ENCODE peak calls at places on chromosomes 7 and 10, in nine cellular contexts. One of them, this sample, is unnamed.

GRCh38 chr10:73886085-73886529 is 11.8 kb upstream of the CAMK2G start:
- DNase-seq in aorta: peak; percentile 85
- DNase-seq in cardiac muscle cell: peak; percentile 82
- DNase-seq in epithelial cell of esophagus: peak; percentile 87
- DNase-seq in Calu3: peak; percentile 88
- DNase-seq in neuronal stem cell: peak; percentile 62
- DNase-seq in activated CD4-positive, alpha-beta T cell treated with anti-CD3 and anti-CD28 coated beads, Interleukin-2, amount 50 U/mL, for 24 hours: peak; percentile 44
- DNase-seq in NCI-H2081: peak; percentile 39
- DNase-seq in NCI-H1092 treated with DMSO at 0.1 percent for 48 hours: peak; percentile 61
- DNase-seq in this sample: no peak

GRCh38 chr7:30240401-30240800 is 44.0 kb upstream of the ZNRF2 start:
- DNase-seq in activated CD4-positive, alpha-beta T cell treated with anti-CD3 and anti-CD28 coated beads, Interleukin-2, amount 50 U/mL, for 24 hours: no peak
- DNase-seq in Calu3: no peak
- DNase-seq in aorta: no peak
- DNase-seq in cardiac muscle cell: peak; percentile 66
- DNase-seq in neuronal stem cell: no peak
- DNase-seq in NCI-H2081: no peak
- DNase-seq in NCI-H1092 treated with DMSO at 0.1 percent for 48 hours: no peak
- DNase-seq in epithelial cell of esophagus: no peak
- DNase-seq in this sample: no peak

GRCh38 chr10:123561145-123561448 is 105.1 kb upstream of the GPR26 start:
- DNase-seq in cardiac muscle cell: no peak
- DNase-seq in NCI-H2081: no peak
- DNase-seq in activated CD4-positive, alpha-beta T cell treated with anti-CD3 and anti-CD28 coated beads, Interleukin-2, amount 50 U/mL, for 24 hours: no peak
- DNase-seq in Calu3: no peak
- DNase-seq in epithelial cell of esophagus: no peak
- DNase-seq in neuronal stem cell: no peak
- DNase-seq in aorta: no peak
- DNase-seq in NCI-H1092 treated with DMSO at 0.1 percent for 48 hours: no peak
- DNase-seq in this sample: peak; percentile 61

GRCh38 chr10:68560201-68560915 is at the start of gene TET1:
- DNase-seq in NCI-H1092 treated with DMSO at 0.1 percent for 48 hours: peak; percentile 39
- DNase-seq in neuronal stem cell: peak; percentile 90
- DNase-seq in cardiac muscle cell: peak; percentile 84
- DNase-seq in aorta: no peak
- DNase-seq in Calu3: peak; percentile 51
- DNase-seq in NCI-H2081: peak; percentile 19
- DNase-seq in activated CD4-positive, alpha-beta T cell treated with anti-CD3 and anti-CD28 coated beads, Interleukin-2, amount 50 U/mL, for 24 hours: no peak
- DNase-seq in epithelial cell of esophagus: peak; percentile 11
- DNase-seq in this sample: peak; percentile 71

GRCh38 chr10:132748545-132749427 is 37.2 kb downstream of the NKX6-2 start:
- DNase-seq in neuronal stem cell: no peak
- DNase-seq in activated CD4-positive, alpha-beta T cell treated with anti-CD3 and anti-CD28 coated beads, Interleukin-2, amount 50 U/mL, for 24 hours: no peak
- DNase-seq in NCI-H2081: no peak
- DNase-seq in Calu3: no peak
- DNase-seq in epithelial cell of esophagus: no peak
- DNase-seq in aorta: no peak
- DNase-seq in NCI-H1092 treated with DMSO at 0.1 percent for 48 hours: no peak
- DNase-seq in cardiac muscle cell: no peak
- DNase-seq in this sample: no peak

GRCh38 chr7:65287023-65287422 is 86.6 kb upstream of the ZNF92 start:
- DNase-seq in Calu3: no peak
- DNase-seq in cardiac muscle cell: no peak
- DNase-seq in neuronal stem cell: no peak
- DNase-seq in NCI-H2081: no peak
- DNase-seq in aorta: no peak
- DNase-seq in epithelial cell of esophagus: no peak
- DNase-seq in NCI-H1092 treated with DMSO at 0.1 percent for 48 hours: no peak
- DNase-seq in activated CD4-positive, alpha-beta T cell treated with anti-CD3 and anti-CD28 coated beads, Interleukin-2, amount 50 U/mL, for 24 hours: no peak
- DNase-seq in this sample: no peak

GRCh38 chr10:48457949-48458661 is 146.8 kb downstream of the ARHGAP22 start:
- DNase-seq in cardiac muscle cell: no peak
- DNase-seq in activated CD4-positive, alpha-beta T cell treated with anti-CD3 and anti-CD28 coated beads, Interleukin-2, amount 50 U/mL, for 24 hours: no peak
- DNase-seq in epithelial cell of esophagus: no peak
- DNase-seq in NCI-H2081: no peak
- DNase-seq in Calu3: no peak
- DNase-seq in neuronal stem cell: no peak
- DNase-seq in NCI-H1092 treated with DMSO at 0.1 percent for 48 hours: no peak
- DNase-seq in aorta: peak; percentile 60
- DNase-seq in this sample: peak; percentile 73

GRCh38 chr10:125370578-125370977 is 210.2 kb upstream of the CTBP2 start:
- DNase-seq in activated CD4-positive, alpha-beta T cell treated with anti-CD3 and anti-CD28 coated beads, Interleukin-2, amount 50 U/mL, for 24 hours: no peak
- DNase-seq in cardiac muscle cell: peak; percentile 62
- DNase-seq in NCI-H1092 treated with DMSO at 0.1 percent for 48 hours: no peak
- DNase-seq in aorta: peak; percentile 42
- DNase-seq in epithelial cell of esophagus: peak; percentile 14
- DNase-seq in Calu3: no peak
- DNase-seq in neuronal stem cell: peak; percentile 66
- DNase-seq in NCI-H2081: no peak
- DNase-seq in this sample: no peak

GRCh38 chr7:36315309-36315948 is 74.2 kb upstream of the ANLN start:
- DNase-seq in Calu3: peak; percentile 35
- DNase-seq in aorta: no peak
- DNase-seq in NCI-H1092 treated with DMSO at 0.1 percent for 48 hours: no peak
- DNase-seq in epithelial cell of esophagus: no peak
- DNase-seq in NCI-H2081: no peak
- DNase-seq in neuronal stem cell: no peak
- DNase-seq in activated CD4-positive, alpha-beta T cell treated with anti-CD3 and anti-CD28 coated beads, Interleukin-2, amount 50 U/mL, for 24 hours: no peak
- DNase-seq in cardiac muscle cell: no peak
- DNase-seq in this sample: no peak

GRCh38 chr10:104556831-104557230 is 84.3 kb upstream of the SORCS3 start:
- DNase-seq in NCI-H2081: no peak
- DNase-seq in cardiac muscle cell: no peak
- DNase-seq in aorta: no peak
- DNase-seq in neuronal stem cell: no peak
- DNase-seq in epithelial cell of esophagus: no peak
- DNase-seq in activated CD4-positive, alpha-beta T cell treated with anti-CD3 and anti-CD28 coated beads, Interleukin-2, amount 50 U/mL, for 24 hours: no peak
- DNase-seq in NCI-H1092 treated with DMSO at 0.1 percent for 48 hours: no peak
- DNase-seq in Calu3: no peak
- DNase-seq in this sample: no peak

GRCh38 chr10:26725837-26726727 is 28.6 kb downstream of the PDSS1 start:
- DNase-seq in aorta: peak; percentile 86
- DNase-seq in NCI-H1092 treated with DMSO at 0.1 percent for 48 hours: peak; percentile 22
- DNase-seq in epithelial cell of esophagus: peak; percentile 73
- DNase-seq in NCI-H2081: peak; percentile 1
- DNase-seq in activated CD4-positive, alpha-beta T cell treated with anti-CD3 and anti-CD28 coated beads, Interleukin-2, amount 50 U/mL, for 24 hours: no peak
- DNase-seq in Calu3: peak; percentile 56
- DNase-seq in neuronal stem cell: peak; percentile 36
- DNase-seq in cardiac muscle cell: peak; percentile 58
- DNase-seq in this sample: no peak

GRCh38 chr7:100675581-100676350 is 2.2 kb downstream of the GNB2 start:
- DNase-seq in neuronal stem cell: peak; percentile 68
- DNase-seq in NCI-H2081: peak; percentile 72
- DNase-seq in cardiac muscle cell: peak; percentile 34
- DNase-seq in epithelial cell of esophagus: peak; percentile 66
- DNase-seq in Calu3: peak; percentile 33
- DNase-seq in activated CD4-positive, alpha-beta T cell treated with anti-CD3 and anti-CD28 coated beads, Interleukin-2, amount 50 U/mL, for 24 hours: peak; percentile 46
- DNase-seq in NCI-H1092 treated with DMSO at 0.1 percent for 48 hours: peak; percentile 61
- DNase-seq in aorta: peak; percentile 92
- DNase-seq in this sample: peak; percentile 91

GRCh38 chr7:123410273-123410928 is 124.0 kb downstream of the IQUB start:
- DNase-seq in cardiac muscle cell: no peak
- DNase-seq in aorta: no peak
- DNase-seq in Calu3: no peak
- DNase-seq in NCI-H1092 treated with DMSO at 0.1 percent for 48 hours: no peak
- DNase-seq in epithelial cell of esophagus: peak; percentile 33
- DNase-seq in NCI-H2081: no peak
- DNase-seq in neuronal stem cell: no peak
- DNase-seq in activated CD4-positive, alpha-beta T cell treated with anti-CD3 and anti-CD28 coated beads, Interleukin-2, amount 50 U/mL, for 24 hours: no peak
- DNase-seq in this sample: no peak

GRCh38 chr7:37284805-37285211 is 163.9 kb downstream of the ELMO1 start:
- DNase-seq in Calu3: peak; percentile 63
- DNase-seq in aorta: peak; percentile 78
- DNase-seq in activated CD4-positive, alpha-beta T cell treated with anti-CD3 and anti-CD28 coated beads, Interleukin-2, amount 50 U/mL, for 24 hours: no peak
- DNase-seq in cardiac muscle cell: peak; percentile 69
- DNase-seq in neuronal stem cell: peak; percentile 41
- DNase-seq in NCI-H2081: peak; percentile 61
- DNase-seq in epithelial cell of esophagus: peak; percentile 25
- DNase-seq in NCI-H1092 treated with DMSO at 0.1 percent for 48 hours: peak; percentile 24
- DNase-seq in this sample: no peak

GRCh38 chr10:76190871-76191270 is 759.4 kb downstream of the LRMDA start:
- DNase-seq in Calu3: no peak
- DNase-seq in NCI-H1092 treated with DMSO at 0.1 percent for 48 hours: no peak
- DNase-seq in epithelial cell of esophagus: no peak
- DNase-seq in NCI-H2081: no peak
- DNase-seq in activated CD4-positive, alpha-beta T cell treated with anti-CD3 and anti-CD28 coated beads, Interleukin-2, amount 50 U/mL, for 24 hours: no peak
- DNase-seq in aorta: no peak
- DNase-seq in cardiac muscle cell: no peak
- DNase-seq in neuronal stem cell: no peak
- DNase-seq in this sample: no peak

GRCh38 chr10:83957168-83957750 is 182.1 kb upstream of the GHITM start:
- DNase-seq in Calu3: no peak
- DNase-seq in aorta: no peak
- DNase-seq in activated CD4-positive, alpha-beta T cell treated with anti-CD3 and anti-CD28 coated beads, Interleukin-2, amount 50 U/mL, for 24 hours: no peak
- DNase-seq in NCI-H2081: no peak
- DNase-seq in NCI-H1092 treated with DMSO at 0.1 percent for 48 hours: no peak
- DNase-seq in neuronal stem cell: no peak
- DNase-seq in cardiac muscle cell: no peak
- DNase-seq in epithelial cell of esophagus: no peak
- DNase-seq in this sample: no peak

GRCh38 chr10:131694963-131695813 is 205.6 kb upstream of the PPP2R2D start:
- DNase-seq in epithelial cell of esophagus: no peak
- DNase-seq in NCI-H2081: no peak
- DNase-seq in NCI-H1092 treated with DMSO at 0.1 percent for 48 hours: no peak
- DNase-seq in cardiac muscle cell: no peak
- DNase-seq in neuronal stem cell: no peak
- DNase-seq in activated CD4-positive, alpha-beta T cell treated with anti-CD3 and anti-CD28 coated beads, Interleukin-2, amount 50 U/mL, for 24 hours: no peak
- DNase-seq in Calu3: no peak
- DNase-seq in aorta: peak; percentile 46
- DNase-seq in this sample: no peak

GRCh38 chr10:121058082-121058481 is 206.9 kb downstream of the WDR11 start:
- DNase-seq in activated CD4-positive, alpha-beta T cell treated with anti-CD3 and anti-CD28 coated beads, Interleukin-2, amount 50 U/mL, for 24 hours: no peak
- DNase-seq in cardiac muscle cell: no peak
- DNase-seq in neuronal stem cell: no peak
- DNase-seq in aorta: no peak
- DNase-seq in epithelial cell of esophagus: no peak
- DNase-seq in NCI-H1092 treated with DMSO at 0.1 percent for 48 hours: no peak
- DNase-seq in Calu3: no peak
- DNase-seq in NCI-H2081: no peak
- DNase-seq in this sample: no peak

GRCh38 chr7:55245271-55245723 is 119.8 kb upstream of the LANCL2 start:
- DNase-seq in epithelial cell of esophagus: peak; percentile 53
- DNase-seq in aorta: no peak
- DNase-seq in activated CD4-positive, alpha-beta T cell treated with anti-CD3 and anti-CD28 coated beads, Interleukin-2, amount 50 U/mL, for 24 hours: no peak
- DNase-seq in NCI-H1092 treated with DMSO at 0.1 percent for 48 hours: no peak
- DNase-seq in cardiac muscle cell: no peak
- DNase-seq in NCI-H2081: no peak
- DNase-seq in Calu3: peak; percentile 53
- DNase-seq in neuronal stem cell: no peak
- DNase-seq in this sample: no peak

GRCh38 chr10:30046476-30046875 is 12.9 kb downstream of the JCAD start:
- DNase-seq in NCI-H2081: no peak
- DNase-seq in neuronal stem cell: no peak
- DNase-seq in cardiac muscle cell: no peak
- DNase-seq in NCI-H1092 treated with DMSO at 0.1 percent for 48 hours: no peak
- DNase-seq in epithelial cell of esophagus: no peak
- DNase-seq in Calu3: no peak
- DNase-seq in aorta: no peak
- DNase-seq in activated CD4-positive, alpha-beta T cell treated with anti-CD3 and anti-CD28 coated beads, Interleukin-2, amount 50 U/mL, for 24 hours: no peak
- DNase-seq in this sample: no peak

GRCh38 chr10:102523250-102524029 is 19.7 kb downstream of the SUFU start:
- DNase-seq in neuronal stem cell: no peak
- DNase-seq in activated CD4-positive, alpha-beta T cell treated with anti-CD3 and anti-CD28 coated beads, Interleukin-2, amount 50 U/mL, for 24 hours: no peak
- DNase-seq in NCI-H1092 treated with DMSO at 0.1 percent for 48 hours: no peak
- DNase-seq in cardiac muscle cell: no peak
- DNase-seq in aorta: peak; percentile 87
- DNase-seq in Calu3: no peak
- DNase-seq in epithelial cell of esophagus: no peak
- DNase-seq in NCI-H2081: no peak
- DNase-seq in this sample: no peak

GRCh38 chr10:101834341-101834740 is 9.3 kb downstream of the KCNIP2 start:
- DNase-seq in Calu3: no peak
- DNase-seq in NCI-H1092 treated with DMSO at 0.1 percent for 48 hours: no peak
- DNase-seq in cardiac muscle cell: no peak
- DNase-seq in aorta: no peak
- DNase-seq in neuronal stem cell: no peak
- DNase-seq in activated CD4-positive, alpha-beta T cell treated with anti-CD3 and anti-CD28 coated beads, Interleukin-2, amount 50 U/mL, for 24 hours: no peak
- DNase-seq in NCI-H2081: no peak
- DNase-seq in epithelial cell of esophagus: no peak
- DNase-seq in this sample: no peak

GRCh38 chr7:120394595-120394994 is 121.6 kb downstream of the KCND2 start:
- DNase-seq in cardiac muscle cell: no peak
- DNase-seq in Calu3: no peak
- DNase-seq in NCI-H2081: no peak
- DNase-seq in activated CD4-positive, alpha-beta T cell treated with anti-CD3 and anti-CD28 coated beads, Interleukin-2, amount 50 U/mL, for 24 hours: no peak
- DNase-seq in aorta: no peak
- DNase-seq in NCI-H1092 treated with DMSO at 0.1 percent for 48 hours: no peak
- DNase-seq in epithelial cell of esophagus: no peak
- DNase-seq in neuronal stem cell: no peak
- DNase-seq in this sample: no peak

GRCh38 chr10:122128357-122128756 is 139.4 kb downstream of the TACC2 start:
- DNase-seq in activated CD4-positive, alpha-beta T cell treated with anti-CD3 and anti-CD28 coated beads, Interleukin-2, amount 50 U/mL, for 24 hours: no peak
- DNase-seq in epithelial cell of esophagus: no peak
- DNase-seq in NCI-H2081: no peak
- DNase-seq in Calu3: no peak
- DNase-seq in aorta: peak; percentile 92
- DNase-seq in NCI-H1092 treated with DMSO at 0.1 percent for 48 hours: no peak
- DNase-seq in cardiac muscle cell: no peak
- DNase-seq in neuronal stem cell: no peak
- DNase-seq in this sample: no peak

GRCh38 chr7:45021604-45022296 is 21.7 kb downstream of the CCM2 start:
- DNase-seq in neuronal stem cell: no peak
- DNase-seq in aorta: no peak
- DNase-seq in NCI-H2081: no peak
- DNase-seq in NCI-H1092 treated with DMSO at 0.1 percent for 48 hours: no peak
- DNase-seq in activated CD4-positive, alpha-beta T cell treated with anti-CD3 and anti-CD28 coated beads, Interleukin-2, amount 50 U/mL, for 24 hours: no peak
- DNase-seq in cardiac muscle cell: no peak
- DNase-seq in epithelial cell of esophagus: peak; percentile 58
- DNase-seq in Calu3: no peak
- DNase-seq in this sample: no peak

GRCh38 chr10:27997865-27998177 is 1.1 kb downstream of the ODAD2 start:
- DNase-seq in epithelial cell of esophagus: no peak
- DNase-seq in Calu3: no peak
- DNase-seq in NCI-H1092 treated with DMSO at 0.1 percent for 48 hours: no peak
- DNase-seq in activated CD4-positive, alpha-beta T cell treated with anti-CD3 and anti-CD28 coated beads, Interleukin-2, amount 50 U/mL, for 24 hours: no peak
- DNase-seq in aorta: no peak
- DNase-seq in cardiac muscle cell: no peak
- DNase-seq in NCI-H2081: no peak
- DNase-seq in neuronal stem cell: no peak
- DNase-seq in this sample: no peak

GRCh38 chr7:149027560-149028345 is 552 bp downstream of the PDIA4 start:
- DNase-seq in NCI-H1092 treated with DMSO at 0.1 percent for 48 hours: peak; percentile 43
- DNase-seq in Calu3: no peak
- DNase-seq in NCI-H2081: no peak
- DNase-seq in neuronal stem cell: peak; percentile 6
- DNase-seq in epithelial cell of esophagus: peak; percentile 17
- DNase-seq in activated CD4-positive, alpha-beta T cell treated with anti-CD3 and anti-CD28 coated beads, Interleukin-2, amount 50 U/mL, for 24 hours: no peak
- DNase-seq in cardiac muscle cell: peak; percentile 30
- DNase-seq in aorta: no peak
- DNase-seq in this sample: peak; percentile 66

GRCh38 chr10:119461380-119461779 is 81.1 kb downstream of the RGS10 start:
- DNase-seq in aorta: no peak
- DNase-seq in neuronal stem cell: no peak
- DNase-seq in NCI-H1092 treated with DMSO at 0.1 percent for 48 hours: no peak
- DNase-seq in cardiac muscle cell: no peak
- DNase-seq in Calu3: peak; percentile 67
- DNase-seq in activated CD4-positive, alpha-beta T cell treated with anti-CD3 and anti-CD28 coated beads, Interleukin-2, amount 50 U/mL, for 24 hours: no peak
- DNase-seq in NCI-H2081: no peak
- DNase-seq in epithelial cell of esophagus: peak; percentile 95
- DNase-seq in this sample: no peak

GRCh38 chr7:12139421-12139820 is 71.7 kb upstream of the TMEM106B start:
- DNase-seq in cardiac muscle cell: no peak
- DNase-seq in NCI-H2081: no peak
- DNase-seq in neuronal stem cell: no peak
- DNase-seq in aorta: no peak
- DNase-seq in NCI-H1092 treated with DMSO at 0.1 percent for 48 hours: no peak
- DNase-seq in activated CD4-positive, alpha-beta T cell treated with anti-CD3 and anti-CD28 coated beads, Interleukin-2, amount 50 U/mL, for 24 hours: no peak
- DNase-seq in Calu3: no peak
- DNase-seq in epithelial cell of esophagus: peak; percentile 24
- DNase-seq in this sample: no peak

GRCh38 chr7:72003236-72003635 is 408.9 kb downstream of the CALN1 start:
- DNase-seq in aorta: no peak
- DNase-seq in epithelial cell of esophagus: no peak
- DNase-seq in neuronal stem cell: no peak
- DNase-seq in NCI-H1092 treated with DMSO at 0.1 percent for 48 hours: no peak
- DNase-seq in activated CD4-positive, alpha-beta T cell treated with anti-CD3 and anti-CD28 coated beads, Interleukin-2, amount 50 U/mL, for 24 hours: no peak
- DNase-seq in NCI-H2081: no peak
- DNase-seq in Calu3: no peak
- DNase-seq in cardiac muscle cell: no peak
- DNase-seq in this sample: no peak

GRCh38 chr10:114151892-114152291 is 22.1 kb downstream of the CCDC186 start:
- DNase-seq in aorta: no peak
- DNase-seq in epithelial cell of esophagus: no peak
- DNase-seq in NCI-H1092 treated with DMSO at 0.1 percent for 48 hours: no peak
- DNase-seq in neuronal stem cell: no peak
- DNase-seq in NCI-H2081: no peak
- DNase-seq in activated CD4-positive, alpha-beta T cell treated with anti-CD3 and anti-CD28 coated beads, Interleukin-2, amount 50 U/mL, for 24 hours: no peak
- DNase-seq in cardiac muscle cell: no peak
- DNase-seq in Calu3: no peak
- DNase-seq in this sample: no peak

This sample was measured in suprapubic skin.